ENCODE peak calls at places on chromosome 18, in four cellular contexts. O, T, Y and F are unnamed samples.
A peak's percentile ranks its signal among the peaks of the same experiment; 100 is the strongest.

GRCh38 chr18:10017048-10017447 is 103.2 kb downstream of the VAPA start:
- DNase-seq in O (no peak), T (peak; percentile 23), Y (no peak), F (no peak)

GRCh38 chr18:34543356-34543755 is 166.7 kb upstream of the DTNA start:
- DNase-seq in T (no peak), O (no peak), Y (no peak), F (no peak)

GRCh38 chr18:2932247-2933181 is 80.4 kb downstream of the LPIN2 start:
- DNase-seq in T (peak; percentile 80), O (peak; percentile 70), Y (peak; percentile 64), F (peak; percentile 87)

GRCh38 chr18:3044931-3045698 is 32.2 kb upstream of the LPIN2 start:
- DNase-seq in O (no peak), T (no peak), Y (no peak), F (peak; percentile 39)

GRCh38 chr18:9631814-9632496 is 17.6 kb upstream of the PPP4R1 start:
- DNase-seq in O (peak; percentile 88), Y (no peak), T (peak; percentile 95), F (peak; percentile 97)

GRCh38 chr18:9741821-9742541 is 33.9 kb downstream of the RAB31 start:
- DNase-seq in T (peak; percentile 58), O (no peak), Y (no peak), F (peak; percentile 20)

GRCh38 chr18:23523429-23524212 is 20.3 kb downstream of the RMC1 start:
- DNase-seq in Y (no peak), T (peak; percentile 57), O (no peak), F (peak; percentile 78)

GRCh38 chr18:69490813-69491212 is 90.1 kb downstream of the DOK6 start:
- DNase-seq in T (peak; percentile 26), O (peak; percentile 21), Y (peak; percentile 51), F (peak; percentile 43)

GRCh38 chr18:37247499-37248161 is 318.0 kb downstream of the CELF4 start:
- DNase-seq in T (no peak), Y (peak; percentile 60), O (no peak), F (no peak)

GRCh38 chr18:22347624-22348511 is 69.8 kb downstream of the CTAGE1 start:
- DNase-seq in Y (no peak), O (no peak), T (no peak), F (no peak)

GRCh38 chr18:45793295-45793965 is 32.0 kb upstream of the SIGLEC15 start:
- DNase-seq in Y (no peak), O (peak; percentile 95), T (peak; percentile 99), F (peak; percentile 91)

GRCh38 chr18:42929857-42930256 is 185.6 kb downstream of the RIT2 start:
- DNase-seq in Y (no peak), T (no peak), O (no peak), F (no peak)

GRCh38 chr18:9825571-9826073 is 60.2 kb upstream of the TXNDC2 start:
- DNase-seq in Y (no peak), T (peak; percentile 85), O (peak; percentile 87), F (peak; percentile 95)

GRCh38 chr18:68735498-68736343 is 20.8 kb upstream of the TMX3 start:
- DNase-seq in O (peak; percentile 62), Y (peak; percentile 58), T (peak; percentile 71), F (peak; percentile 66)